ENCODE peak calls at places on chromosomes 11 and 22, in four cellular contexts. Z is nephron progenitor cell, P is uterus, F is LNCaP clone FGC. M is an unnamed sample.

GRCh38 chr11:116072776-116073175 is 568.6 kb upstream of the CADM1 start:
- DNase-seq in Z (peak; percentile 32), F (no peak), P (no peak), M (no peak)

GRCh38 chr22:42080287-42080686 is 787 bp downstream of the SMDT1 start:
- DNase-seq in Z (no peak), F (peak; percentile 7), P (no peak), M (peak; percentile 60)

GRCh38 chr11:126163074-126163700 is 48.3 kb downstream of the RPUSD4 start:
- DNase-seq in P (peak; percentile 93), F (no peak), Z (peak; percentile 64), M (peak; percentile 70)

GRCh38 chr11:111059726-111060125 is 185.8 kb upstream of the POU2AF2 start:
- DNase-seq in F (no peak), Z (no peak), P (no peak), M (peak; percentile 31)

GRCh38 chr11:67435031-67435726 is 2.3 kb downstream of the PTPRCAP start:
- DNase-seq in P (no peak), Z (no peak), F (no peak), M (no peak)

GRCh38 chr11:102111011-102111786 is 952 bp downstream of the YAP1 start:
- DNase-seq in P (peak; percentile 81), Z (peak; percentile 88), F (no peak), M (peak; percentile 77)

GRCh38 chr11:113014731-113015455 is 53.7 kb downstream of the NCAM1 start:
- DNase-seq in F (no peak), P (peak; percentile 53), Z (peak; percentile 10), M (no peak)

GRCh38 chr11:124759268-124760204 is 2.6 kb downstream of the ESAM start:
- DNase-seq in P (peak; percentile 71), Z (no peak), F (no peak), M (no peak)

GRCh38 chr11:42849362-42849761 is 462.4 kb upstream of the API5 start:
- DNase-seq in P (no peak), Z (no peak), F (no peak), M (no peak)

GRCh38 chr11:27217948-27218410 is 145.0 kb downstream of the CCDC34 start:
- DNase-seq in F (no peak), Z (no peak), P (no peak), M (peak; percentile 90)

GRCh38 chr22:39239561-39240423 is 5.0 kb downstream of the PDGFB start:
- DNase-seq in F (peak; percentile 78), P (no peak), Z (no peak), M (no peak)

GRCh38 chr22:25759825-25760231 is 17.8 kb downstream of the MYO18B start:
- DNase-seq in P (no peak), Z (no peak), F (no peak), M (peak; percentile 98)

GRCh38 chr22:45704648-45705047 is 33.0 kb downstream of the ATXN10 start:
- DNase-seq in F (no peak), Z (no peak), P (no peak), M (no peak)

GRCh38 chr11:74684661-74685060 is 46.6 kb downstream of the CHRDL2 start:
- DNase-seq in P (no peak), Z (no peak), F (no peak), M (no peak)

GRCh38 chr11:74685338-74685737 is 45.9 kb downstream of the CHRDL2 start:
- DNase-seq in P (no peak), F (no peak), Z (no peak), M (no peak)

GRCh38 chr11:74685905-74686304 is 45.3 kb downstream of the CHRDL2 start:
- DNase-seq in Z (no peak), F (no peak), P (no peak), M (no peak)

GRCh38 chr11:74687237-74688005 is 43.8 kb downstream of the CHRDL2 start:
- DNase-seq in Z (no peak), P (no peak), F (no peak), M (peak; percentile 65)

DNA sequence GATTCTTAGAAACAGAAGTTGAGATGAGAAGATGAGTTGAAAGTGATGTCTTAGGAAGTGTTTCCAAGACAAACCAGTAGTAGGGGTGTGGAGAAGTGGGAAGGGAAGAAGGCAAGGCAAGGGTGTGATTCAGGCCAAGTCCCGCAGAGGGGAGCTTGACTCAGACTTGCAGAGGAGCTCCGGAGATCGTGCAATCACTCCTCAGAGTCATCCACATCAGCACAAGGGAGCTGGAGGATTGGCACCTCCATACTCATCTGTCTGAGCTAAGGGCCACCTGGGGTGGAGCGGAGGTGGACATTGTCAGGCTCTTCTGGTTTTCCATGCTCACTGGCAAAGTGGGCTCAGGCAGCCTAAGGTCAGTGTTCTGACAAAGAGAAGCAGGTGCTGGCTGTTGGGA is 44.4 kb downstream of the CHRDL2 start:
- DNase-seq in P (no peak), Z (no peak), F (no peak), M (peak; percentile 68)
- TF ChIP-seq CTCF in P (no peak), Z (no peak), F (no peak), M (peak; percentile 32)

GRCh38 chr11:57321996-57322880 is 2.5 kb downstream of the TNKS1BP1 start:
- DNase-seq in P (peak; percentile 96), Z (peak; percentile 64), F (peak; percentile 81), M (peak; percentile 99)

GRCh38 chr11:57320067-57320718 is 4.6 kb downstream of the TNKS1BP1 start:
- DNase-seq in Z (no peak), F (no peak), P (no peak), M (no peak)

GRCh38 chr11:57321388-57321995 is 3.3 kb downstream of the TNKS1BP1 start:
- DNase-seq in F (no peak), Z (no peak), P (no peak), M (no peak)

GRCh38 chr11:57322881-57323467 is 1.8 kb downstream of the TNKS1BP1 start:
- DNase-seq in P (no peak), F (no peak), Z (no peak), M (no peak)

DNA sequence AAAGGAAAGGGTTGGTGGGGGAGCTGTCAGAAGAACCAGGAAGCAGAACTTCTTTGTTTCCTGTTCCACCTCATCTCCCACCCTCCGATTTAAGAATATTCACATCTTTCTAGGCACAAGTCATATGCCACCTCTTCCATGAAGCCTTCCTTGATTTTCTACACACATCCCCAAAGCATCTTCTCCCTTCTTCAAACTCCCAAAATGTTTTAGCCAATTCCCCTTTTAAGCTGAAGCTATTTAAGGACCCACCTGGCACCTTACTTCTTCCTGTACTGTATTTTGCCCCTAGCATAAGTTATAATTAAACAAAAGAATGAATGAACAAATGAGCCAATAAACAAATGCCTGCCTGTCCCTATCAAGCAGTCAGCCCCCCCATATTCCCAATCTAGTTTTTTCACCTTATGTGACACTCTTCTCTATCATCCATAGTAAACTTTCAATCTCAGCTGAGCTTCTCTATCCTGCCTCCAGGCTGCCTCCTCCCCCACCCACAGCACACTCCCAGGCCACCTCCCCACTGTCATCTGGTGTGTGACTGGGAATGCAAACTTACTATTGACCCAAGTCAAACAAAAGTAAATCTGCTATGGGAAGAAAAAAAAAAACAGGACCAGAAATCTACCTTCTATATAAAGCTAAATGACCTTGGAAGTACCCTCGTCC is 3.9 kb downstream of the TNKS1BP1 start:
- DNase-seq in F (no peak), Z (no peak), P (no peak), M (no peak)
- TF ChIP-seq CTCF in F (no peak), Z (no peak), P (no peak), M (no peak)

DNA sequence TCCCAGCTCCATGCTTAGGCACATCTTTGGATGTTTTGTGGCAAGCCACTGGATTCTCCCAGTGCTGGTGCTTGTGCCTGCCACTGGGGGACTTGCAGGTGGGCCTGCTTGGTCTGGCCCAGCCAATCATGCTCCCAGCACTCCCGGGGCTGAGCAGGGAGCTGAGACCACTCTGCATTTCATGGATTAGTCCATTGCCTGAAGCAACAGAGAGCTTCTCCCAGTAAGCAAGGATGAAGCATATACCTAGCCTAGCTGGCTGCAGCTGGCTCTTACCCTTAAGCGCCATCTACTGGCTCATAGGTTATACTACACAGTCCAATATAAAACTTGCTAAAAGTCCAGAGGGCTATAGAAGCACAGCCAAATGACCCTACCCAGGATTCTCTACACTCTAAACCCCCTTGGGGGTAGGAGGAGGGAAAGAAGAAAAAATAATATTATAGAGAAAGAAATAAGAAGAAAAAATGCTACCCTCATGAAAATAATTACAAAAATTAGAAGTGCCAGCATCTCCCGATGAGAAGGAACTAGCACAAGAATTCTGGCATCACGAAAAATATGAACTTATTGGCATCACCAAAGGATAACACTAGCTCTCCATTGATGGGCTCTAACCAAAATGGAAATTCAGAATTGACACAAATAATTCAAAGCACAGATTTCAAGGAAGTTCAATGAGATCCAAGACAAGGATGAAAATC is 275.3 kb downstream of the C11orf87 start:
- DNase-seq in P (no peak), F (peak; percentile 11), Z (peak; percentile 8), M (peak; percentile 68)
- TF ChIP-seq CTCF in P (no peak), F (peak; percentile 88), Z (peak; percentile 53), M (peak; percentile 77)

DNA sequence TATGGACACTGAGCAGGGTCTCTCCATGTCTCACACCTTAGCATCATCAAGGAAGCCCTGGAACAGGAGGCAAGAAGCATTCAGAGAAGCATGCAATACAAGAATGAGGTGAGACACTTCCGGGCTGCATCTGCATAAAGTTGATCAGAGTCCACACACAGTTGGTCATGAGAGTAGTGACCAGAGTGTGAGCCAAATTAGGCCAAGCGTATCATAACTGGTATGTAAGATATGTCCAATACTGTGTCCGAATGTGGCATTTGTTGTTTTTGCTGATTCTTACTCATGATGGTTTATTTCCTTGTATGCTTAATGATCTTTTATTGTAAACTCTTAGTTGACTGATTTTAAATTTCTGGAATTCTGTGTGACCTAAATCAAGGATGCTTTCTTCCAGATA is 315.7 kb downstream of the INSC start:
- DNase-seq in P (no peak), F (no peak), Z (no peak), M (no peak)
- TF ChIP-seq CTCF in P (no peak), F (no peak), Z (no peak), M (no peak)

GRCh38 chr11:61695917-61696316 is 15.7 kb downstream of the DAGLA start:
- DNase-seq in F (no peak), P (peak; percentile 80), Z (no peak), M (peak; percentile 59)
- TF ChIP-seq CTCF in F (no peak), P (peak; percentile 12), Z (no peak), M (no peak)

GRCh38 chr22:31945478-31945815 is 1.1 kb downstream of the YWHAH start:
- DNase-seq in F (no peak), Z (no peak), P (no peak), M (no peak)

GRCh38 chr22:31948002-31948401 is 3.7 kb downstream of the YWHAH start:
- DNase-seq in F (no peak), P (no peak), Z (no peak), M (no peak)

GRCh38 chr22:31945971-31946680 is 1.8 kb downstream of the YWHAH start:
- DNase-seq in P (no peak), Z (no peak), F (no peak), M (no peak)

GRCh38 chr22:31944700-31945477 is 554 bp downstream of the YWHAH start:
- DNase-seq in F (no peak), Z (peak; percentile 33), P (peak; percentile 49), M (no peak)

GRCh38 chr22:31947296-31947695 is 3.0 kb downstream of the YWHAH start:
- DNase-seq in F (no peak), Z (no peak), P (no peak), M (no peak)
- TF ChIP-seq CTCF in F (peak; percentile 85), Z (no peak), P (peak; percentile 32), M (peak; percentile 54)

GRCh38 chr11:40129276-40129675 is 1330.2 kb downstream of the LRRC4C start:
- DNase-seq in F (peak; percentile 8), Z (peak; percentile 5), P (no peak), M (no peak)
- TF ChIP-seq CTCF in F (peak; percentile 71), Z (peak; percentile 57), P (no peak), M (no peak)

GRCh38 chr11:844693-845644 is 2.3 kb downstream of the TSPAN4 start:
- DNase-seq in P (peak; percentile 96), F (no peak), Z (peak; percentile 81), M (peak; percentile 99)
- TF ChIP-seq CTCF in P (no peak), F (no peak), Z (no peak), M (peak; percentile 6)

GRCh38 chr11:6022954-6023353 is 7.6 kb downstream of the OR56A1 start:
- DNase-seq in P (no peak), F (peak; percentile 34), Z (peak; percentile 12), M (peak; percentile 74)
- TF ChIP-seq CTCF in P (peak; percentile 39), F (peak; percentile 83), Z (peak; percentile 59), M (peak; percentile 63)

M was measured in fibroblast of the aortic adventitia.